ENCODE peak calls at places on chromosome 17, in seven cellular contexts. D, E, Z, F, R, T and W are unnamed samples. For H3K27me3, the result is how much of the 10 kb centered on the place peaks cover.

GRCh38 chr17:40541060-40541872 is 24.0 kb downstream of the CCR7 start:
- DNase-seq in D (peak), E (peak), Z (no peak), F (no peak), R (no peak), T (no peak), W (no peak)

GRCh38 chr17:79865351-79866210 is 26.3 kb upstream of the CBX4 start:
- DNase-seq in D (no peak), E (no peak), Z (no peak), F (no peak), R (no peak), T (no peak), W (no peak)

GRCh38 chr17:13600475-13601316 is 1.0 kb downstream of the HS3ST3A1 start:
- DNase-seq in D (no peak), E (peak), Z (peak), F (no peak), R (no peak), T (no peak), W (no peak)

GRCh38 chr17:7915611-7916382 is at the start of gene RNF227:
- DNase-seq in D (peak), E (peak), Z (peak), F (peak), R (peak), T (peak), W (peak)

GRCh38 chr17:7351665-7352558 is at the start of gene KCTD11:
- DNase-seq in D (peak), E (peak), Z (peak), F (peak), R (no peak), T (no peak), W (no peak)

GRCh38 chr17:33012522-33013033 is 20.9 kb downstream of the SPACA3 start:
- DNase-seq in D (no peak), E (peak), Z (no peak), F (no peak), R (no peak), T (no peak), W (no peak)

GRCh38 chr17:77691216-77692085 is 267.1 kb upstream of the TNRC6C start:
- DNase-seq in D (no peak), E (no peak), Z (no peak), F (no peak), R (no peak), T (no peak), W (no peak)

GRCh38 chr17:40351185-40352043 is 13.1 kb downstream of the GJD3 start:
- DNase-seq in D (no peak), E (no peak), Z (no peak), F (no peak), R (no peak), T (no peak), W (no peak)

GRCh38 chr17:65560628-65561371 is 648 bp downstream of the AXIN2 start:
- DNase-seq in D (peak), E (peak), Z (peak), F (peak), R (no peak), T (no peak), W (no peak)

GRCh38 chr17:69769050-69769449 is 306.0 kb upstream of the KCNJ16 start:
- DNase-seq in D (no peak), E (no peak), Z (no peak), F (no peak), R (no peak), T (no peak), W (no peak)

GRCh38 chr17:74736423-74737298 is at the start of gene RAB37:
- DNase-seq in D (peak), E (no peak), Z (peak), F (peak), R (no peak), T (no peak), W (peak)

GRCh38 chr17:51846561-51846960 is 312.0 kb downstream of the CA10 start:
- DNase-seq in D (no peak), E (no peak), Z (no peak), F (no peak), R (no peak), T (no peak), W (no peak)

GRCh38 chr17:13520899-13521572 is 80.7 kb downstream of the HS3ST3A1 start:
- DNase-seq in D (no peak), E (no peak), Z (no peak), F (no peak), R (peak), T (no peak), W (no peak)

GRCh38 chr17:78745407-78746088 is 36.5 kb downstream of the CYTH1 start:
- DNase-seq in D (peak), E (peak), Z (peak), F (no peak), R (no peak), T (no peak), W (no peak)

DNA sequence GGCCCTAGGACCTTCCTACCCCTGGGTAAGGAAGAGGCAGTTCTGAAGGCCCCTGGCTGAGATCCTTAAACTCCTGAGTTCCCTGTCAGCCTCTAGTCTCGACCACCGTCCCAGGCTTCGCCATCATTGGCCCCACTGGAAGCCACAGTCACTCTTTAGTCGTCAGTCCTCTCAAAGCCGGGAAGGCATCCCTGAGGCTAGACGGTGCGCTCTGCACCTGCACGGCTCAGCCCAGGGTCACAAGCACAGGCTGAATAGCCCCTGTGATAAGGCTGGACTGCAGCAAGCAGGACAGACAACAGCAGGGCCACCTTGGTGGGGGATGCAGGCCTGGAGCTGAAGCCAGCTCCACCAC is 3.3 kb upstream of the HEXIM1 start:
- DNase-seq in D (no peak), E (peak), Z (no peak), F (no peak), R (no peak), T (no peak), W (no peak)
- TF ChIP-seq REST in D (no peak), E (no peak), Z (no peak), F (no peak), R (no peak), T (no peak), W (no peak)

GRCh38 chr17:38602453-38602852 is 3.3 kb downstream of the SRCIN1 start:
- DNase-seq in D (no peak), E (no peak), Z (peak), F (no peak), R (no peak), T (no peak), W (no peak)

GRCh38 chr17:38604479-38605229 is 1.1 kb downstream of the SRCIN1 start:
- DNase-seq in D (peak), E (peak), Z (peak), F (no peak), R (no peak), T (no peak), W (no peak)

GRCh38 chr17:38601539-38602351 is 4.0 kb downstream of the SRCIN1 start:
- DNase-seq in D (peak), E (peak), Z (peak), F (no peak), R (no peak), T (no peak), W (no peak)

GRCh38 chr17:38603786-38604478 is 1.8 kb downstream of the SRCIN1 start:
- DNase-seq in D (no peak), E (no peak), Z (no peak), F (no peak), R (no peak), T (no peak), W (no peak)

DNA sequence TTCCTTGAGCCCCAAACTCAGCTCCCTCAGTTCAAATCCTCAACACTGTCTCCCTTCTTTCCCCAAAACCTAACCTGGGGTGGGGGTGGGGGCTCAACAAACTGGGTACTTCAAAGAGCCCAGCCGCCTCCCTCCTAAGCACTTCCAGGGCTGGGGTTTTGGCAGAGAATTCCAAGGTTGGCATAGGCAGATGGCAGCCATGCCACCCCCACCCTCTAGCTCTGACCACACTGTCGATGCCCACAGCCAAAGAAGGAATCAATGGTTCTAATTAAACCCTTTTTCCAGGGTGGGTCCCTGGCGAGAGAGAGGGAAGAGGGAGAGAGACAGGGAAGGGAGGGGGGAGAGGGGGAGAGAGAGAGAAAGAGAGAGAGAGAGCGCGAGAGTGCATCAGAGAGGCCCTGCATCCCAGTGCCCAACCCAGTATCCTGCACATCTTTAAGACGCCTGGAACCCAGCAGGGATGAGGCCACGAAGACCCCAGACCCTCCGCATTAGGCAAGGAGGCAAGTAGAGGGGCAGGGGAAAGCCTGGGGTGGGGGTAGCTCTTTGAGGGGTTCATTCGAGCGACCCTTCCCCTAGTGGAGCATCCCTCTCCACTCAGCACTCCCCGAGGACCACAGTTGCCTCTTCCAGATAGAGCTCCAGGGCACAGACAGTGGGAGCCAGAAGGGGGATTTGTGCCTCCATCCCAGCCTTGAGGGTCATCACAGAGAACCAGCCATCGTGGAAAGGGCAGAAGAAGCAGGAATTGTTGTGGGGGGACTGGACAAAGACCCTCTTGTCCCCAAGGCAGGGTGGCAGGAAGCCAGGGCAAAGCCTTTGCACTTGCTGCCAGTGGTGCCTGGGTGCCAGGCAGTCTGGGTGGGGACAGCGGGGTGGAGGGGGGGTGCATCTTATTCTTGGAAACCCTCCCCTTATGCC is 2.6 kb downstream of the SRCIN1 start:
- DNase-seq in D (no peak), E (no peak), Z (peak), F (no peak), R (no peak), T (no peak), W (no peak)
- H3K27me3 ChIP-seq in D (under half), E (under half), Z (half or more), F (under half), R (under half), T (under half), W (half or more)

DNA sequence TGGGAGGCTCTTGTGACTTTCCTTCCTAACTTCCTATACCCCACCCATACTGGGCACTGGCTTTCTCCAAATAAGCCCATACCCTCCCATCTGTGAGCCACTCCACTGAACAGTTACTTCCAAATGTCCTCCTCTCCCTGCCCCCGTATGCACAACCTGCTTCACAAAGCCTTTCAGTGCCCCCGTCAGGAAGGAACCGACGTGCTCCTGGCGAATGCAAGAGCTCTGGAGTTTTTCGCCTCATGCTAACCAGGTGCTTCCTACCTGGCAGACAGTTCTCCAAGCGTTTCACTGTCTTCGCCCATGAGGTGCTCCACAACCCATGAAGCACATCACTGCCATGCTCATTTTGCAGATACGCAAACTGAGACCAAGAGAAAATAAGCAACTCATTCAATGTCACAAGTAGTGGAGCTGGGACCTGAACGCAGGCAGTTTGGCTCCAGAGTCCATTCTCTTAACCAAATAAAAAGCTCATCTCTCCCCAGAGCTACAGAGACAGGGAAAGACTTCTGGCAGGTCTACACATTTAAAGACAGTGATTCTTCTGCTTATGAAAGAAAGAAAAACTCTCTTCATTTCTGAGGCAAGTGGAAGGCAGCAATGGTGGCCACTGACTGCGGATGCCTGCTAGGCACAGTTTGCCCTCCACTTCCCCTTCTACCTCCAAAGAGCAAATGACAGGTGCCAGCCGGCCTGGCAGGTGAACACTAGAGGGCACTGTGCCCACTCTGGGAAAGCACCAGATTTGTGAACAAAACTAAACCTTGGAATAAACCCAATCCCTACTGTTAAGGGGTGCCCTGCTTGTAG is 23.8 kb downstream of the SPHK1 start:
- DNase-seq in D (peak), E (peak), Z (peak), F (peak), R (no peak), T (no peak), W (peak)
- TF ChIP-seq REST in D (no peak), E (no peak), Z (no peak), F (no peak), R (no peak), T (no peak), W (no peak)

GRCh38 chr17:9648521-9649110 is 3.3 kb downstream of the USP43 start:
- DNase-seq in D (no peak), E (no peak), Z (peak), F (no peak), R (no peak), T (no peak), W (no peak)
- H3K27me3 ChIP-seq in D (under half), E (under half), Z (under half), F (under half), R (under half), T (under half), W (under half)

GRCh38 chr17:58410714-58411407 is 6.5 kb downstream of the RNF43 start:
- DNase-seq in D (no peak), E (no peak), Z (no peak), F (no peak), R (no peak), T (no peak), W (no peak)

GRCh38 chr17:58409432-58409831 is 7.9 kb downstream of the RNF43 start:
- DNase-seq in D (no peak), E (no peak), Z (no peak), F (no peak), R (no peak), T (no peak), W (no peak)

GRCh38 chr17:58412910-58413630 is 4.3 kb downstream of the RNF43 start:
- DNase-seq in D (peak), E (peak), Z (no peak), F (no peak), R (no peak), T (no peak), W (peak)

GRCh38 chr17:58412064-58412703 is 5.2 kb downstream of the RNF43 start:
- DNase-seq in D (no peak), E (no peak), Z (no peak), F (no peak), R (no peak), T (no peak), W (no peak)

GRCh38 chr17:58411408-58411894 is 5.9 kb downstream of the RNF43 start:
- DNase-seq in D (no peak), E (no peak), Z (no peak), F (no peak), R (no peak), T (no peak), W (no peak)
- TF ChIP-seq REST in D (no peak), E (no peak), Z (no peak), F (no peak), R (no peak), T (no peak), W (no peak)

GRCh38 chr17:58617563-58617962 is 74.3 kb downstream of the TEX14 start:
- DNase-seq in D (peak), E (no peak), Z (no peak), F (no peak), R (no peak), T (no peak), W (no peak)

GRCh38 chr17:58618336-58618735 is 73.5 kb downstream of the TEX14 start:
- DNase-seq in D (no peak), E (no peak), Z (no peak), F (no peak), R (no peak), T (no peak), W (no peak)

GRCh38 chr17:58611331-58611730 is 80.5 kb downstream of the TEX14 start:
- DNase-seq in D (no peak), E (no peak), Z (no peak), F (no peak), R (no peak), T (no peak), W (no peak)

GRCh38 chr17:58615768-58616659 is 75.8 kb downstream of the TEX14 start:
- DNase-seq in D (no peak), E (no peak), Z (no peak), F (no peak), R (peak), T (no peak), W (no peak)

GRCh38 chr17:58614854-58615409 is 76.9 kb downstream of the TEX14 start:
- DNase-seq in D (no peak), E (no peak), Z (no peak), F (no peak), R (no peak), T (no peak), W (peak)
- H3K27me3 ChIP-seq in D (under half), E (under half), Z (under half), F (under half), R (under half), T (under half), W (under half)

DNA sequence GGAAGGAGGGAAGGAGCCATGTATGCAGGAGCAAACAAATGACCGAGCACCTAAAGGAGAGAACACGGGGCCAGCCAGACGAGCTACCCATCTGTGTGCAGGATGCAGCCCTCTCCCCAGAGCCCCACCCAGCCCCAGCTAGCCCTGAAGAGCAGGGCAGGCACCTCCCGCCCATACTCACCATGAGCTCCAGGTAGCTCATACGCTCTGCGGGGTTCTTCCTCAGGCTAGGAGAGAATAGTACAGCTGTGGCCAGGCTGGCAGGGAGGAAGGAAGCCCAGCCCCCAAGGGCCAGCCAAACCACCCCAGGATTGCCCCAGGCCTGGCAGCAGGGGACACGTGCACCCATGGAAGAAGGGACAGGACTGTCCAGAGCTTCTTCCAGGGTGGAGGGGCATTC is 81.9 kb downstream of the KCNJ18 start:
- DNase-seq in D (no peak), E (no peak), Z (no peak), F (no peak), R (no peak), T (no peak), W (no peak)
- TF ChIP-seq REST in D (no peak), E (no peak), Z (no peak), F (no peak), R (no peak), T (no peak), W (no peak)

GRCh38 chr17:46791531-46791930 is 27.0 kb downstream of the WNT3 start:
- DNase-seq in D (no peak), E (no peak), Z (no peak), F (no peak), R (no peak), T (no peak), W (no peak)

GRCh38 chr17:46788300-46788699 is 30.2 kb downstream of the WNT3 start:
- DNase-seq in D (no peak), E (no peak), Z (no peak), F (no peak), R (no peak), T (no peak), W (no peak)

GRCh38 chr17:46790216-46790615 is 28.3 kb downstream of the WNT3 start:
- DNase-seq in D (no peak), E (no peak), Z (peak), F (no peak), R (no peak), T (no peak), W (no peak)

GRCh38 chr17:46788796-46789195 is 29.7 kb downstream of the WNT3 start:
- DNase-seq in D (no peak), E (no peak), Z (no peak), F (no peak), R (no peak), T (no peak), W (no peak)

GRCh38 chr17:46789610-46790009 is 28.9 kb downstream of the WNT3 start:
- DNase-seq in D (no peak), E (no peak), Z (no peak), F (no peak), R (no peak), T (no peak), W (no peak)
- H3K27me3 ChIP-seq in D (half or more), E (under half), Z (under half), F (under half), R (under half), T (under half), W (under half)